ENCODE peak calls at places on chromosome 6, in four cellular contexts. P, Q, S and I are unnamed samples. For H3K27me3 and H3K4me1, the result is how much of the 10 kb centered on the place peaks cover.

GRCh38 chr6:163789199-163789810 is 374.8 kb downstream of the QKI start:
- DNase-seq in P (no peak), S (no peak), Q (no peak), I (no peak)

GRCh38 chr6:125165256-125165655 is 11.7 kb downstream of the TPD52L1 start:
- DNase-seq in Q (no peak), P (no peak), S (no peak), I (no peak)

GRCh38 chr6:52595000-52595795 is 18.3 kb upstream of the TRAM2 start:
- DNase-seq in P (peak), Q (no peak), S (no peak), I (no peak)

GRCh38 chr6:27777614-27778355 is 134.4 kb downstream of the OR2B2 start:
- DNase-seq in P (no peak), Q (no peak), S (no peak), I (no peak)

GRCh38 chr6:136593748-136594490 is 43.7 kb upstream of the MAP7 start:
- DNase-seq in P (peak), Q (no peak), S (peak), I (no peak)

GRCh38 chr6:137970368-137970767 is 103.3 kb downstream of the TNFAIP3 start:
- DNase-seq in P (no peak), S (no peak), Q (no peak), I (no peak)

GRCh38 chr6:82246370-82246769 is 1.2 kb downstream of the IBTK start:
- DNase-seq in P (no peak), Q (no peak), S (no peak), I (no peak)

GRCh38 chr6:79463721-79464120 is 73.5 kb downstream of the LCA5 start:
- DNase-seq in Q (no peak), S (no peak), P (no peak), I (no peak)

GRCh38 chr6:12592634-12593033 is 123.9 kb upstream of the PHACTR1 start:
- DNase-seq in S (no peak), P (no peak), Q (no peak), I (no peak)

GRCh38 chr6:17719323-17720041 is 12.8 kb upstream of the NUP153 start:
- DNase-seq in Q (no peak), P (no peak), S (no peak), I (no peak)

GRCh38 chr6:81148726-81149125 is 603.8 kb downstream of the TENT5A start:
- DNase-seq in Q (no peak), P (no peak), S (no peak), I (no peak)

GRCh38 chr6:74872754-74873446 is 333.0 kb downstream of the COL12A1 start:
- DNase-seq in S (no peak), Q (no peak), P (no peak), I (no peak)

GRCh38 chr6:106553440-106553839 is 75.9 kb downstream of the RTN4IP1 start:
- DNase-seq in Q (no peak), S (no peak), P (no peak), I (no peak)

GRCh38 chr6:9901376-9901775 is 513.5 kb downstream of the TFAP2A start:
- DNase-seq in S (no peak), Q (no peak), P (no peak), I (no peak)

GRCh38 chr6:157954150-157955117 is 27.2 kb upstream of the SYNJ2 start:
- DNase-seq in P (no peak), Q (no peak), S (no peak), I (no peak)

GRCh38 chr6:159045826-159046225 is 1.0 kb upstream of the TAGAP start:
- DNase-seq in P (no peak), Q (no peak), S (no peak), I (no peak)

GRCh38 chr6:9397981-9398559 is 962.7 kb upstream of the SLC35B3 start:
- DNase-seq in S (no peak), Q (no peak), P (no peak), I (no peak)

GRCh38 chr6:129614464-129614863 is 95.5 kb downstream of the ARHGAP18 start:
- DNase-seq in S (no peak), P (no peak), Q (no peak), I (no peak)

GRCh38 chr6:163066200-163066599 is 338.4 kb downstream of the PACRG start:
- DNase-seq in P (no peak), S (no peak), Q (no peak), I (no peak)

GRCh38 chr6:18241208-18241836 is 23.0 kb downstream of the DEK start:
- DNase-seq in P (no peak), S (no peak), Q (no peak), I (no peak)

GRCh38 chr6:151012321-151013294 is 147.1 kb downstream of the MTHFD1L start:
- DNase-seq in Q (no peak), P (no peak), S (no peak), I (no peak)

GRCh38 chr6:38148606-38149005 is 329.1 kb downstream of the ZFAND3 start:
- DNase-seq in Q (no peak), S (no peak), P (no peak), I (no peak)

GRCh38 chr6:132792510-132792909 is 5.9 kb downstream of the SLC18B1 start:
- DNase-seq in P (no peak), S (no peak), Q (no peak), I (no peak)

GRCh38 chr6:144006731-144007454 is 1.2 kb downstream of the PLAGL1 start:
- DNase-seq in S (no peak), Q (no peak), P (no peak), I (peak)

GRCh38 chr6:137389150-137389664 is 105.0 kb downstream of the OLIG3 start:
- DNase-seq in P (peak), S (no peak), Q (no peak), I (no peak)

GRCh38 chr6:87909849-87910248 is 137.8 kb upstream of the SPACA1 start:
- DNase-seq in S (no peak), Q (no peak), P (no peak), I (no peak)

GRCh38 chr6:20403766-20404640 is 2.3 kb downstream of the E2F3 start:
- DNase-seq in S (no peak), Q (no peak), P (no peak), I (peak)

GRCh38 chr6:4580361-4580760 is 195.8 kb upstream of the CDYL start:
- DNase-seq in S (no peak), Q (no peak), P (no peak), I (no peak)

GRCh38 chr6:132459605-132459952 is 53.3 kb downstream of the STX7 start:
- DNase-seq in Q (no peak), P (no peak), S (no peak), I (no peak)

GRCh38 chr6:158539363-158539762 is 20.5 kb upstream of the TMEM181 start:
- DNase-seq in S (no peak), Q (no peak), P (no peak), I (no peak)

GRCh38 chr6:45454008-45454911 is 76.5 kb upstream of the SUPT3H start:
- DNase-seq in P (no peak), S (no peak), Q (no peak), I (no peak)

GRCh38 chr6:128807577-128807976 is 75.4 kb upstream of the LAMA2 start:
- DNase-seq in S (no peak), Q (no peak), P (no peak), I (no peak)

GRCh38 chr6:130927305-130927704 is 100.1 kb downstream of the SMLR1 start:
- DNase-seq in S (no peak), P (no peak), Q (no peak), I (no peak)

GRCh38 chr6:135243871-135244796 is 63.0 kb downstream of the MYB start:
- DNase-seq in P (no peak), Q (no peak), S (no peak), I (no peak)
- H3K27me3 ChIP-seq in P (under half), Q (under half), S (under half), I (under half)

GRCh38 chr6:147170269-147170668 is 33.9 kb upstream of the STXBP5 start:
- DNase-seq in Q (no peak), S (no peak), P (no peak), I (no peak)
- H3K4me1 ChIP-seq in Q (under half), S (under half), P (under half), I (under half)

GRCh38 chr6:21741221-21742109 is 147.9 kb downstream of the SOX4 start:
- DNase-seq in S (no peak), Q (no peak), P (no peak), I (no peak)
- H3K27ac ChIP-seq in S (peak), Q (no peak), P (no peak), I (no peak)

DNA sequence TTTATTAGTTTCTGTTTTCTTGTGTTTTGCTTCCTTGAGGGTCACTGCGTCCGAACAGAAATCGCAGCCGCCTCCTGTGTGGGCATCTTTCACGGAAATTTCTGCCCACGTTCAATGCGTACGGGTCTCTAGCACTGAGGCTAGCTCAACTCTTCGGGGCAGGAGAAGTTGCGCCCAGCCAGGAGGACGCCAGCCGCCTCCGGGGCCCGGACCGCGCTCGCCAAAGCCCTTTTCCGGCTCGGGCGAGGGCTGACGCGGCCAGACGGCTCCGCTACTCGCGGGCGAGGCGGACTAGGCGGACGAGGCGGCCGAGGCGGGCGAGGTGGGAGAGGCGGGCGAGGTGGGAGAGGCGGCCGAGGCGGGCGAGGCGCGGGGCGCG is 845 bp downstream of the TFAP2B start:
- DNase-seq in S (no peak), P (no peak), Q (no peak), I (no peak)
- H3K27me3 ChIP-seq in S (under half), P (under half), Q (half or more), I (half or more)

GRCh38 chr6:54232703-54233102 is 75.5 kb upstream of the TINAG start:
- DNase-seq in S (no peak), P (no peak), Q (no peak), I (no peak)

GRCh38 chr6:54234539-54234938 is 73.7 kb upstream of the TINAG start:
- DNase-seq in S (no peak), Q (no peak), P (no peak), I (no peak)

GRCh38 chr6:54236984-54237383 is 71.3 kb upstream of the TINAG start:
- DNase-seq in P (no peak), Q (no peak), S (no peak), I (no peak)

GRCh38 chr6:54243699-54244098 is 64.5 kb upstream of the TINAG start:
- DNase-seq in P (no peak), Q (no peak), S (no peak), I (no peak)

DNA sequence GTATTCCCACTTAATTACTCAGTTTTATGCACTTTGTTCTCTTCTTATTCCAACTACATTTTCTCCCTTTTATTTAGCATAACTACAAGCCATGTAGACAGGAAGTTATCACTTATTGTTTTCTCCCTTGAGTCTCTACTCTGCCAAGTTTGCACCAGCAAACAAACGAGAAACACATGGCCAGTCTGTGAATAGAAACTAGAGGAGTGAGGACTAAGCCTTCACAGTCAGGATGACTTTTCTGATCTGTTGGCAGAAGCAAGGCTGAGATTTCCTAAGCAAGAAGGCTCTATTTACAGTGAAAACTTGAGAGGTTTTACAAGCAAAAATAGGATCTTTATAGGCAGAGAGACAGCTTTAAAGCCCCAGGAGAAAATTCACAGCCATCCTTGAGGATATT is 69.8 kb upstream of the TINAG start:
- DNase-seq in P (no peak), S (no peak), Q (no peak), I (no peak)
- H3K4me1 ChIP-seq in P (under half), S (under half), Q (under half), I (under half)

DNA sequence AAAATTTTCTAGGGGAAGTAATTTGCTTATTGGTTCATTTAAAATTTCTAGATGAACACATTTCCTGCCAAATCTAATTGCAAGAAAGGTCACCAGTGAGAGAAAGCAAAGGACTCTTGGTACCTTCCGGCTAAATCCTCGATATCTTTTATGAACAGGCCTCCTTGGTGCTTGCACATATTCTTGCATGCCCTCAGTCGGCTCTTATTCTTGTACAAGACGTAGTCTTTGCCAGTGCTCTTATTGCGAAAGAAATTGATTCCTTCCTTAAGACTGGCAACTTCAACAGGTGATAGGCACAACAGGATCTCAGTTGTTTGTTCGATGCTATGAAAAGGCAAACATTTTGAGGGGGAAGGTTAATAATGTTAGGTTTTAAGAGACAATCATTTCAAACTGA is 141.7 kb upstream of the CARMIL1 start:
- DNase-seq in P (no peak), Q (no peak), S (no peak), I (no peak)
- H3K27ac ChIP-seq in P (peak), Q (peak), S (peak), I (peak)